ENCODE peak calls at places on chromosome 13, in five cellular contexts. One of them, this sample, is unnamed.

GRCh38 chr13:32278456-32278855 is 36.7 kb downstream of the ZAR1L start:
- DNase-seq in CD8-positive, alpha-beta T cell: no peak
- DNase-seq in left ventricle myocardium inferior: no peak
- DNase-seq in heart left ventricle: no peak
- DNase-seq in AG09319: no peak
- DNase-seq in this sample: no peak

GRCh38 chr13:111915104-111915551 is 151.8 kb upstream of the SOX1 start:
- DNase-seq in CD8-positive, alpha-beta T cell: no peak
- DNase-seq in left ventricle myocardium inferior: no peak
- DNase-seq in heart left ventricle: no peak
- DNase-seq in AG09319: no peak
- DNase-seq in this sample: no peak

GRCh38 chr13:75656590-75656989 is 20.5 kb downstream of the LMO7 start:
- DNase-seq in CD8-positive, alpha-beta T cell: no peak
- DNase-seq in left ventricle myocardium inferior: no peak
- DNase-seq in heart left ventricle: no peak
- DNase-seq in AG09319: no peak
- DNase-seq in this sample: no peak

GRCh38 chr13:92767468-92767867 is 459.1 kb upstream of the GPC6 start:
- DNase-seq in CD8-positive, alpha-beta T cell: no peak
- DNase-seq in left ventricle myocardium inferior: no peak
- DNase-seq in heart left ventricle: no peak
- DNase-seq in AG09319: no peak
- DNase-seq in this sample: no peak

GRCh38 chr13:93963266-93964131 is 516.0 kb downstream of the DCT start:
- DNase-seq in CD8-positive, alpha-beta T cell: no peak
- DNase-seq in left ventricle myocardium inferior: no peak
- DNase-seq in heart left ventricle: no peak
- DNase-seq in AG09319: peak; percentile 14
- DNase-seq in this sample: no peak

GRCh38 chr13:111972261-111972780 is 94.6 kb upstream of the SOX1 start:
- DNase-seq in CD8-positive, alpha-beta T cell: no peak
- DNase-seq in left ventricle myocardium inferior: no peak
- DNase-seq in heart left ventricle: no peak
- DNase-seq in AG09319: no peak
- DNase-seq in this sample: no peak

GRCh38 chr13:104006625-104007061 is 940.4 kb upstream of the SLC10A2 start:
- DNase-seq in CD8-positive, alpha-beta T cell: no peak
- DNase-seq in left ventricle myocardium inferior: no peak
- DNase-seq in heart left ventricle: no peak
- DNase-seq in AG09319: no peak
- DNase-seq in this sample: no peak

GRCh38 chr13:74206061-74206561 is 71.9 kb upstream of the KLF12 start:
- DNase-seq in CD8-positive, alpha-beta T cell: no peak
- DNase-seq in left ventricle myocardium inferior: no peak
- DNase-seq in heart left ventricle: no peak
- DNase-seq in AG09319: peak; percentile 46
- DNase-seq in this sample: no peak

GRCh38 chr13:100898431-100898830 is 223.8 kb upstream of the TMTC4 start:
- DNase-seq in CD8-positive, alpha-beta T cell: no peak
- DNase-seq in left ventricle myocardium inferior: no peak
- DNase-seq in heart left ventricle: no peak
- DNase-seq in AG09319: no peak
- DNase-seq in this sample: no peak

GRCh38 chr13:55298201-55298600 is 1842.5 kb upstream of the PRR20A start:
- DNase-seq in CD8-positive, alpha-beta T cell: no peak
- DNase-seq in left ventricle myocardium inferior: no peak
- DNase-seq in heart left ventricle: no peak
- DNase-seq in AG09319: no peak
- DNase-seq in this sample: no peak

DNA sequence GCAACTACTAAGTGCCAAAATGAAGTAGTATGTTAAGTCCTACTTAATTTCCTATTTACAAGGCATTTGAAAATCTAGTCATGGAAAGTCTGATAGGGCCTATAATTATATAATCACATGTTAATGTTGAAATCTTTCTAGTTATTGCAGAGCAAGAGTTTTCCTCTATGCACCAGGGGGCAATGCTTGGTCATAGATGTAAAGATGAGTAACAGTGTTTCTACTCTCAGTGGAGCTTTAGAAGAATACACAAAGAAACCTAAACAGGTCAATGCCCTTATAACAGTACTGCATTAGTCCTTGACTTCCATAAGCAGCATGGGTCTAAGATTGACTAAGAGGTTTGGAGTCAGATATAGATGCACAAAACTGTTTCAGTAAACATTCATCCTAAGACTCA is 218.7 kb downstream of the KCTD12 start:
- DNase-seq in CD8-positive, alpha-beta T cell: peak; percentile 5
- DNase-seq in left ventricle myocardium inferior: no peak
- DNase-seq in heart left ventricle: no peak
- DNase-seq in AG09319: peak; percentile 53
- DNase-seq in this sample: no peak
- TF ChIP-seq CTCF in CD8-positive, alpha-beta T cell: no peak
- TF ChIP-seq CTCF in left ventricle myocardium inferior: peak; percentile 62
- TF ChIP-seq CTCF in heart left ventricle: peak; percentile 13
- TF ChIP-seq CTCF in AG09319: peak; percentile 50
- TF ChIP-seq CTCF in this sample: no peak

GRCh38 chr13:35953537-35954206 is 177.5 kb downstream of the DCLK1 start:
- DNase-seq in CD8-positive, alpha-beta T cell: no peak
- DNase-seq in left ventricle myocardium inferior: peak; percentile 73
- DNase-seq in heart left ventricle: no peak
- DNase-seq in AG09319: peak; percentile 97
- DNase-seq in this sample: no peak
- TF ChIP-seq CTCF in CD8-positive, alpha-beta T cell: no peak
- TF ChIP-seq CTCF in left ventricle myocardium inferior: peak; percentile 77
- TF ChIP-seq CTCF in heart left ventricle: peak; percentile 45
- TF ChIP-seq CTCF in AG09319: peak; percentile 77
- TF ChIP-seq CTCF in this sample: no peak

DNA sequence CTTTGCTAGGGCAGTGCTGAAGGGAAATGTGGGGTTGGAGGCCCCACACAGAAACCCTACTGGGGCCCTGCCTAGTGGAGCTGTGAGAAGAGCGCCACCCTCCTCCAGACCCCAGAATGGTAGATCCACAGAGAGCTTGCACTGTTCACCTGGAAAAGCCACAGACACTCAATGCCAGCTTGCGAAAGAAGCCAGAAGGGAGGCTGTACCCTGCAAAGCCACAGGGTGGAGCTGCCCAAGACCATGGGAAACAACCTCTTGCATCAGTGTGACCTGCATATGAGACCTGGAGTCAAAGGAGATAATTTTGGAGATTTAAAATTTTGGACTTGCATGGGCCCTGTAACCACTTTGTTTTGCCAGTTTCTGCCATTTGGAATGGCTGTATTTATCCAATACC is 615.4 kb upstream of the MIR17HG start:
- DNase-seq in CD8-positive, alpha-beta T cell: no peak
- DNase-seq in left ventricle myocardium inferior: no peak
- DNase-seq in heart left ventricle: no peak
- DNase-seq in AG09319: no peak
- DNase-seq in this sample: no peak
- TF ChIP-seq CTCF in CD8-positive, alpha-beta T cell: no peak
- TF ChIP-seq CTCF in left ventricle myocardium inferior: no peak
- TF ChIP-seq CTCF in heart left ventricle: no peak
- TF ChIP-seq CTCF in AG09319: no peak
- TF ChIP-seq CTCF in this sample: no peak

GRCh38 chr13:30212256-30212655 is 95.1 kb downstream of the KATNAL1 start:
- DNase-seq in CD8-positive, alpha-beta T cell: no peak
- DNase-seq in left ventricle myocardium inferior: no peak
- DNase-seq in heart left ventricle: no peak
- DNase-seq in AG09319: no peak
- DNase-seq in this sample: no peak

DNA sequence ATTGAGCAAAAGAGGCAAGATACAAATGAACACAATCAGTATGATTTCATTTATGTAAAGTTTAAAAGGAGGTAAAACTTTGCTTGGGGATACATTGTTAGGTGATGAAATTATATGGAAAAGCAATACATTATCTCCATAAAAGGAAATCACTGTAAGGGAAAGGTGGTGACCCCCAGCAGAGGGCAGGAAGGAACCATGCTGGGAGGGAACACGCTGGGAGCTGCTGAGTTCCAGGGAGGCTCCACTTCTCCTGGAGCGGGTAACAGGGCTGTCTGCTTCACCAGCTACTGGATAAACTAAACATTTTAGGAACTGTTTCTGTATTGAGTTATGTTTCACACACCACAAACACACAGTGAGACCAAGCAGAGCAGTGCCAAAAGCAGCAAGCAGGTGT is 91.2 kb downstream of the KATNAL1 start:
- DNase-seq in CD8-positive, alpha-beta T cell: no peak
- DNase-seq in left ventricle myocardium inferior: no peak
- DNase-seq in heart left ventricle: no peak
- DNase-seq in AG09319: no peak
- DNase-seq in this sample: no peak
- TF ChIP-seq CTCF in CD8-positive, alpha-beta T cell: no peak
- TF ChIP-seq CTCF in left ventricle myocardium inferior: no peak
- TF ChIP-seq CTCF in heart left ventricle: no peak
- TF ChIP-seq CTCF in AG09319: no peak
- TF ChIP-seq CTCF in this sample: no peak

DNA sequence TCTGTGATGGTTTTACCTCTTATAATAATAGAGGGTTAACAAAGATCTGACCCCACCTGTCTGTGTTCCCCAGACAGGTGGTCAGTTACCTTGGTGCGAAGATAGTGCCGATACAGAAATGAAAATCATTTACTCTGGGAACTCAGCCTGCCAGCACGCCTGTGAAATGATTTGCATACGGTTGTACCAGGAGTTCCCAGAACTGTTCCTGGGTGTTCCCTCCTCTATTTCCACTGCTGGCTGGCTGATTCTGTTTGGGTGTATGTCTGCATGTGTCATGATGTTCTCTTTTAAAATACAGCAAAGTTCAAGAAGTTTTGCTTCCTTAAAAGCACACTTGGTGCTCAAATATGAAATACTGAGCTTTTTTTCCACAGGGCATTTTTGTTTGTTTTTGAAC is 527.1 kb downstream of the FGF9 start:
- DNase-seq in CD8-positive, alpha-beta T cell: no peak
- DNase-seq in left ventricle myocardium inferior: no peak
- DNase-seq in heart left ventricle: no peak
- DNase-seq in AG09319: no peak
- DNase-seq in this sample: no peak
- TF ChIP-seq CTCF in CD8-positive, alpha-beta T cell: no peak
- TF ChIP-seq CTCF in left ventricle myocardium inferior: no peak
- TF ChIP-seq CTCF in heart left ventricle: no peak
- TF ChIP-seq CTCF in AG09319: no peak
- TF ChIP-seq CTCF in this sample: no peak

DNA sequence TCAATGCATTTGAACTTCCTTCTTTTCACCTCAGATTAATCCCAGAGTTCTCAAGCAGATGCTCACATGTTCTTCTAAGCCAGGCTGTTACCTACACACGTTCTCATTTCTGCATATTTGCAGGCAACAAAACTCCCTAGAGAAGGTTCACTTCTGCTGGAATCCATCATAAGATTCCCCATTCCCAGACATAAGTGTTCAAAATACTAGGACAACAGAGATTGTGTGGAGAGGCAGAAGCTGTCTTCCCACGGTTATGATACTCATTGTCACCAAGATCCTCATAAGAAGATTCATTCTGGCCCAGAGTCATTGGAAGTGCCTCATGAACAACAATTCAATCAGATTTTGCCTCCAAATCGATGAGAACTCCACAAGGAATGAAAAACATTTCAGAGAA is 931.6 kb upstream of the MIR17HG start:
- DNase-seq in CD8-positive, alpha-beta T cell: no peak
- DNase-seq in left ventricle myocardium inferior: no peak
- DNase-seq in heart left ventricle: no peak
- DNase-seq in AG09319: no peak
- DNase-seq in this sample: no peak
- TF ChIP-seq CTCF in CD8-positive, alpha-beta T cell: no peak
- TF ChIP-seq CTCF in left ventricle myocardium inferior: no peak
- TF ChIP-seq CTCF in heart left ventricle: no peak
- TF ChIP-seq CTCF in AG09319: no peak
- TF ChIP-seq CTCF in this sample: no peak

DNA sequence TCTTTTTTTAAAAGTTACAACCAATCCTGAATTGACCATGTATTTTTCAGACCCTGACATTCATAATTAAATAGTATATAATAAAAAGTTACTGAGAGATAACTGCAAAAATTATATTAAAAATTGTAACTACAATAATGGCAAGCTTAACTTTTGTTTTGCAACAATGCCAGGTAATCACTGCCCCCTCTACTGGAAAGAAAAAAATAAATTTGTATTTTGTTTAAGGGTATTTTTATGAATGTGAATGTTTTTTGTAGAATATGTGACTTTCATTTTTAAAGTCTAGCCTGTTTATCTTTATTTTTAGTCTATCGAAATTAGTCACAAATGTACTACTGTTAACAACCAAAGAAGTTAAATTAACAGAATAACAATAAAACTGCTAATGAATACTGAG is 21.7 kb downstream of the MRPS31 start:
- DNase-seq in CD8-positive, alpha-beta T cell: no peak
- DNase-seq in left ventricle myocardium inferior: no peak
- DNase-seq in heart left ventricle: no peak
- DNase-seq in AG09319: no peak
- DNase-seq in this sample: no peak
- TF ChIP-seq CTCF in CD8-positive, alpha-beta T cell: peak; percentile 55
- TF ChIP-seq CTCF in left ventricle myocardium inferior: peak; percentile 21
- TF ChIP-seq CTCF in heart left ventricle: no peak
- TF ChIP-seq CTCF in AG09319: no peak
- TF ChIP-seq CTCF in this sample: no peak

This sample was measured in activated B cell treated with CpG ODN at 0.5 μM for 24 hours.